ENCODE peak calls at places on chromosomes 11 and 22, in four cellular contexts. M is GM12878, C is K562, V is HL-60. W is an unnamed sample.

GRCh38 chr11:76850815-76851214 is 9.9 kb upstream of the ACER3 start:
- DNase-seq in M (no peak), C (no peak), V (no peak), W (no peak)

GRCh38 chr22:48091656-48092223 is 1329.3 kb downstream of the TBC1D22A start:
- DNase-seq in M (no peak), C (no peak), V (no peak), W (no peak)

GRCh38 chr11:100639140-100639539 is 47.9 kb upstream of the ARHGAP42 start:
- DNase-seq in M (no peak), C (no peak), V (no peak), W (no peak)

GRCh38 chr11:8271106-8271886 is 7.6 kb upstream of the LMO1 start:
- DNase-seq in M (no peak), C (no peak), V (no peak), W (no peak)

GRCh38 chr11:29842061-29842460 is 174.8 kb downstream of the KCNA4 start:
- DNase-seq in M (no peak), C (no peak), V (no peak), W (no peak)

GRCh38 chr22:49972163-49973017 is 11.8 kb downstream of the PIM3 start:
- DNase-seq in M (no peak), C (peak; percentile 22), V (no peak), W (no peak)

GRCh38 chr11:5499671-5500070 is 10.1 kb downstream of the UBQLN3 start:
- DNase-seq in M (no peak), C (no peak), V (no peak), W (no peak)

GRCh38 chr11:102168483-102168882 is 58.2 kb downstream of the YAP1 start:
- DNase-seq in M (no peak), C (no peak), V (no peak), W (no peak)

GRCh38 chr11:65900125-65900898 is at the start of gene FOSL1:
- DNase-seq in M (peak; percentile 57), C (peak; percentile 92), V (peak; percentile 71), W (peak; percentile 89)

GRCh38 chr22:22687638-22688500 is 43.5 kb downstream of the GGTLC2 start:
- DNase-seq in M (no peak), C (peak; percentile 92), V (peak; percentile 19), W (no peak)

GRCh38 chr11:38824573-38824972 is 2226.5 kb upstream of the RAG2 start:
- DNase-seq in M (no peak), C (no peak), V (no peak), W (no peak)

GRCh38 chr22:37290737-37291136 is 8.4 kb downstream of the CYTH4 start:
- DNase-seq in M (no peak), C (no peak), V (no peak), W (no peak)

GRCh38 chr22:30435674-30436126 is 10.1 kb downstream of the MTFP1 start:
- DNase-seq in M (no peak), C (peak; percentile 25), V (peak; percentile 57), W (no peak)

GRCh38 chr11:65424200-65425104 is 1.9 kb downstream of the NEAT1 start:
- DNase-seq in M (no peak), C (no peak), V (no peak), W (no peak)

GRCh38 chr11:65502852-65503603 is 4.2 kb downstream of the MALAT1 start:
- DNase-seq in M (no peak), C (peak; percentile 31), V (no peak), W (no peak)

GRCh38 chr11:111409915-111410314 is 30.8 kb upstream of the POU2AF1 start:
- DNase-seq in M (peak; percentile 85), C (no peak), V (peak; percentile 39), W (no peak)

GRCh38 chr11:43972366-43972765 is 29.9 kb downstream of the C11orf96 start:
- DNase-seq in M (no peak), C (no peak), V (no peak), W (no peak)

GRCh38 chr11:119307219-119307618 is 9.7 kb downstream of the MCAM start:
- DNase-seq in M (no peak), C (no peak), V (no peak), W (no peak)

GRCh38 chr22:47435826-47436225 is 673.4 kb downstream of the TBC1D22A start:
- DNase-seq in M (no peak), C (no peak), V (no peak), W (no peak)

GRCh38 chr22:25942989-25943411 is 201.0 kb downstream of the MYO18B start:
- DNase-seq in M (no peak), C (no peak), V (no peak), W (no peak)

GRCh38 chr11:110565344-110565684 is 135.6 kb downstream of the FDX1 start:
- DNase-seq in M (no peak), C (no peak), V (peak; percentile 4), W (no peak)

GRCh38 chr11:47987781-47988180 is 7.4 kb downstream of the PTPRJ start:
- DNase-seq in M (no peak), C (no peak), V (peak; percentile 48), W (no peak)

GRCh38 chr22:39311592-39312400 is 7.6 kb downstream of the RPL3 start:
- DNase-seq in M (no peak), C (no peak), V (peak; percentile 32), W (no peak)

GRCh38 chr11:134272381-134273316 is 3.5 kb upstream of the GLB1L3 start:
- DNase-seq in M (no peak), C (no peak), V (no peak), W (no peak)

GRCh38 chr11:69280451-69280850 is 13.5 kb upstream of the MYEOV start:
- DNase-seq in M (no peak), C (no peak), V (no peak), W (no peak)

GRCh38 chr22:20248461-20248959 is 19.6 kb downstream of the RTN4R start:
- DNase-seq in M (no peak), C (no peak), V (no peak), W (no peak)

GRCh38 chr11:133020321-133020720 is 512.0 kb downstream of the OPCML start:
- DNase-seq in M (no peak), C (no peak), V (no peak), W (no peak)

GRCh38 chr11:12746593-12747097 is 72.4 kb downstream of the TEAD1 start:
- DNase-seq in M (no peak), C (peak; percentile 86), V (no peak), W (no peak)

GRCh38 chr11:11157201-11157600 is 195.8 kb downstream of the CSNK2A3 start:
- DNase-seq in M (no peak), C (peak; percentile 30), V (peak; percentile 46), W (peak; percentile 11)

GRCh38 chr22:36220457-36220921 is 18.8 kb downstream of the APOL2 start:
- DNase-seq in M (no peak), C (no peak), V (no peak), W (no peak)

GRCh38 chr22:36224245-36224644 is 15.1 kb downstream of the APOL2 start:
- DNase-seq in M (no peak), C (no peak), V (no peak), W (no peak)

GRCh38 chr22:36223504-36223903 is 15.8 kb downstream of the APOL2 start:
- DNase-seq in M (no peak), C (no peak), V (no peak), W (no peak)

GRCh38 chr22:36222887-36223450 is 16.4 kb downstream of the APOL2 start:
- DNase-seq in M (no peak), C (no peak), V (no peak), W (no peak)

GRCh38 chr22:36221799-36222751 is 17.3 kb downstream of the APOL2 start:
- DNase-seq in M (no peak), C (peak; percentile 39), V (peak; percentile 55), W (no peak)
- TF ChIP-seq SPI1 in M (no peak), C (no peak), V (no peak), W (no peak)

GRCh38 chr11:71371674-71372069 is 76.5 kb downstream of the DHCR7 start:
- DNase-seq in M (no peak), C (no peak), V (no peak), W (no peak)

GRCh38 chr11:71370895-71371673 is 77.1 kb downstream of the DHCR7 start:
- DNase-seq in M (no peak), C (no peak), V (no peak), W (no peak)

GRCh38 chr11:71369411-71369810 is 78.8 kb downstream of the DHCR7 start:
- DNase-seq in M (no peak), C (no peak), V (no peak), W (no peak)

GRCh38 chr11:71368966-71369365 is 79.2 kb downstream of the DHCR7 start:
- DNase-seq in M (no peak), C (no peak), V (no peak), W (no peak)

DNA sequence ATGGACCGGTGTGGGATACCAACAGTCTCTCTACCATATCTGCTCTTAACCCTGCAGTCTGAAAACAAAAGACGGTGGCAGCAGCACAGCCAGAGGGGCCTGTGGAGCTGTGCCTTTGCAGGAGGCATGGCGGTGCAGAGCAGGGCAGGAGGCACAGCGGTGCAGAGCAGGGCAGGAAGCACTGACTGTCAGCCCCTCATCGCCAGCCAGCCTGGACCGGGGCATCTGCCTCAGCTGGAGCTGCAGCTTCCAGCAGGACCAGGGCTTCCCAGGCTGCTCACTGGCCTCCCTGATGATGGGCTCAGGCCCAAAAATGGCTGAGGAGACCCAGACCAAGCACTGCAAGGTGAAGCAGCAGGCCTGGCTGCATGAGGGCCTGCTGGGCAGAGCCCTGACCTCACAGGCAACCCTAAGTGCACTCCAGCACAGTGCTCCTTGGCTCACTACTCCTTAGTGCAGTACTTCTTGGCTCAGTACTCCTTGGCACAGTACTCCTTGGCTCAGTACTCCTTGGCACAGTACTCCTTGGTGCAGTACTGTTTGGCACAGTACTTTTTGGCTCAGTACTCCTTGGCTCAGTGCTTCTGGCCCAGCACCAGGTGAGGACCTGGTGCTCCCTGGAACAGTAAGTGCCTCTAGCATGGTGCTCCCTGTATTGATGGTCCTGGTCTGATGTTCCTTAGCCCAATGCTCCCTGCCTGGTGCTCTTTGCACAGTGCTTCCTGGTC is 78.0 kb downstream of the DHCR7 start:
- DNase-seq in M (no peak), C (no peak), V (no peak), W (no peak)
- TF ChIP-seq POLR2AphosphoS5 in M (no peak), C (no peak), V (no peak), W (no peak)

GRCh38 chr11:94868468-94868867 is 100.3 kb downstream of the AMOTL1 start:
- DNase-seq in M (no peak), C (no peak), V (no peak), W (no peak)
- TF ChIP-seq SPI1 in M (no peak), C (no peak), V (no peak), W (no peak)

DNA sequence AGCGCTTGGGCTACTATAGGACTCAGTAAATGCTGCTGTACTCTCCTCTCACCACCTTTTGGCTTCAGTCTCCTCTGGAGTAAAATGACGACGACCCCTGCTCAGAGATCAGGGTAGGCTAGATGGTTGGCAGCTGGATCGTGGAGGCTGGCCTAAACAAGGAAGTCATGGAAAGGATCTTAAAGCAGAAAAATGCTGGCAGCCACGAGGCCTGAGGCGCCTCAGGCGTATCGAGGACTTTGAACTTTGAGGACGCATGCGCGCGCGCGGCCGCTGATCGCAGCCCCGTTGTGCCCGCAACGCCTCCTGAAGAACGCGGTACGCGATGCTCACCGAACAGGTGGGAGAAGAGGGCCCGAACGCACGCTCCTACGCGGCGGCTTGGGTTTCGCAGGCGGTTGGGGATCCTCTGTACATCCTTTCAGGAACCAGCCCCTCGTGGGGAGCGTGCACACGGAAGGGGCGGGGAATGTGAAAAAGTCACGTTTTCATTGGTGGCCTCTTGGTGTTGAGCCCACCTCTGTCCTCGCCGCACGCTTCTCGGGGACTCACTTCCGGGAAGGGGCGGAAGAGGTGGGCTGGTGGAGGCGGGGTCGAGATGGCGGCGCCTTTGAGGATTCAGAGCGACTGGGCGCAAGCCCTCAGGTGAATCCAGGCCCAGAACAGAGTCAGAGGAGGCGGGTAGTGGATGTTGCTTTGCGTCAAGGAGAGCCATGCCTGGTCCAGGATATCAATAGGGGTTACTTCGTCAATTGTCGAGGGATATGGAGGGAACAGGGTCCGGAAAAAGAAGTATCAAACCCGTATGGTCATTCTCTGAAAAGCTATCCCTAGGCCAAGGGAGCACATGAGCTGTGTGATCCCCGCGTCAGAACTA is at the start of the genes COA4 and PAAF1:
- DNase-seq in M (peak; percentile 97), C (peak; percentile 95), V (peak; percentile 97), W (peak; percentile 86)
- TF ChIP-seq POLR2AphosphoS5 in M (peak; percentile 95), C (peak; percentile 72), V (peak; percentile 96), W (peak; percentile 93)

W was measured in GM12891.